ENCODE peak calls at places on chromosomes 11 and 22, in four cellular contexts. Q, K, X and H are unnamed samples.

GRCh38 chr11:112195906-112196305 is 20.6 kb downstream of the BCO2 start:
- DNase-seq in Q (no peak), K (no peak), X (no peak), H (no peak)

GRCh38 chr22:32896951-32897350 is 95.4 kb downstream of the TIMP3 start:
- DNase-seq in Q (no peak), K (peak), X (no peak), H (no peak)

GRCh38 chr11:8293171-8293570 is 29.5 kb upstream of the LMO1 start:
- DNase-seq in Q (no peak), K (no peak), X (peak), H (no peak)

GRCh38 chr11:17770048-17770652 is 35.6 kb downstream of the KCNC1 start:
- DNase-seq in Q (no peak), K (peak), X (no peak), H (no peak)

GRCh38 chr11:25860677-25861445 is 471.1 kb upstream of the ANO3 start:
- DNase-seq in Q (peak), K (no peak), X (no peak), H (no peak)

GRCh38 chr11:120562806-120563425 is 51.4 kb downstream of the GRIK4 start:
- DNase-seq in Q (no peak), K (peak), X (peak), H (no peak)

GRCh38 chr22:20783844-20784723 is 10.2 kb downstream of the SERPIND1 start:
- DNase-seq in Q (peak), K (peak), X (no peak), H (no peak)

GRCh38 chr11:69475866-69476714 is 5.4 kb upstream of the LINC01488 start:
- DNase-seq in Q (no peak), K (no peak), X (no peak), H (no peak)

GRCh38 chr11:76237041-76237649 is 30.8 kb upstream of the WNT11 start:
- DNase-seq in Q (peak), K (no peak), X (no peak), H (no peak)

GRCh38 chr11:78586452-78587046 is 11.9 kb upstream of the NARS2 start:
- DNase-seq in Q (no peak), K (no peak), X (no peak), H (no peak)

GRCh38 chr11:16404781-16405180 is 48.4 kb upstream of the SOX6 start:
- DNase-seq in Q (no peak), K (no peak), X (no peak), H (no peak)

GRCh38 chr11:15826826-15827225 is 529.5 kb downstream of the SOX6 start:
- DNase-seq in Q (no peak), K (peak), X (no peak), H (no peak)

GRCh38 chr11:12685229-12685628 is 11.0 kb downstream of the TEAD1 start:
- DNase-seq in Q (no peak), K (no peak), X (no peak), H (no peak)

GRCh38 chr11:66547662-66548009 is 933 bp downstream of the ACTN3 start:
- DNase-seq in Q (no peak), K (peak), X (no peak), H (no peak)

GRCh38 chr22:49011379-49011768 is 816.3 kb downstream of the BRD1 start:
- DNase-seq in Q (no peak), K (no peak), X (peak), H (no peak)

GRCh38 chr11:10743354-10744035 is 7.6 kb upstream of the CTR9 start:
- DNase-seq in Q (no peak), K (no peak), X (no peak), H (no peak)

GRCh38 chr11:67583319-67584204 is at the start of gene GSTP1:
- DNase-seq in Q (peak), K (peak), X (peak), H (peak)

GRCh38 chr22:23825246-23825905 is 13.4 kb downstream of the DERL3 start:
- DNase-seq in Q (no peak), K (no peak), X (no peak), H (no peak)

GRCh38 chr11:73950869-73951710 is at the start of gene DNAJB13:
- DNase-seq in Q (peak), K (peak), X (no peak), H (no peak)

DNA sequence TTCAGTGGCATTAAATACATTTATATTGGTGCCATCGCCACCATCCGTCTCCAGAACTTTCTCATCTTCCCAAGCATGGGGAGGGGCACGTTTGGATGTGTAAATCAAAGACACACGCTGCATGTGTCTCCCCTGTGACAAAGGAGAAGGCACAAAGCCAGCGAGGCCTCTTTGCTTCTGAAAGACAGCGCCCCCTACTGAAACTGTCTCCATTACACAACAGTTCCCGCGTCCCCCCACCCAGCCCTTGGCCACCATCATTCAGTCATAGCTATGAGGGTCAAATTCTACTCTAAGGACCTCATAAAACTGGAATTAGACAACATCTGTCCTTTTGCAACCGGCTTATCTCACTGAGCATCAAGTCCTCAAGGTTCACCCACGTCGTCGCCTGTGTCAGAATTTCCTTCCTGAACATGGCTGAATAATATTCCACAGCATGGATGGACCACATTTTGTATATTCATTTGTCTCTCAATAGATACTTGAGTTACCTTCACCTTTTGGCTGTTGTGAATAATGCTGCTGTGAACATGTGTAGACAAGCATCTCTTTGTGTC is 64.8 kb downstream of the IGF2 start:
- DNase-seq in Q (no peak), K (no peak), X (no peak), H (no peak)
- TF ChIP-seq CTCF in Q (peak), K (no peak), X (no peak), H (no peak)

GRCh38 chr11:70798296-70798695 is 400.0 kb downstream of the CTTN start:
- DNase-seq in Q (no peak), K (no peak), X (no peak), H (no peak)

GRCh38 chr11:70790671-70791300 is 392.5 kb downstream of the CTTN start:
- DNase-seq in Q (no peak), K (no peak), X (no peak), H (no peak)

GRCh38 chr11:70802185-70802584 is 403.9 kb downstream of the CTTN start:
- DNase-seq in Q (no peak), K (no peak), X (no peak), H (no peak)

GRCh38 chr11:70799386-70799785 is 401.1 kb downstream of the CTTN start:
- DNase-seq in Q (peak), K (no peak), X (no peak), H (no peak)

GRCh38 chr11:70796601-70797000 is 398.3 kb downstream of the CTTN start:
- DNase-seq in Q (no peak), K (no peak), X (no peak), H (no peak)
- TF ChIP-seq CTCF in Q (peak), K (peak), X (no peak), H (no peak)

GRCh38 chr11:114256898-114257286 is 39.3 kb upstream of the NNMT start:
- DNase-seq in Q (no peak), K (no peak), X (no peak), H (no peak)

GRCh38 chr11:114259124-114259526 is 37.1 kb upstream of the NNMT start:
- DNase-seq in Q (no peak), K (no peak), X (peak), H (no peak)

GRCh38 chr11:114256176-114256897 is 39.9 kb upstream of the NNMT start:
- DNase-seq in Q (no peak), K (no peak), X (no peak), H (no peak)

GRCh38 chr11:114258696-114259095 is 37.5 kb upstream of the NNMT start:
- DNase-seq in Q (no peak), K (no peak), X (no peak), H (no peak)

GRCh38 chr11:114257621-114258558 is 38.3 kb upstream of the NNMT start:
- DNase-seq in Q (peak), K (peak), X (peak), H (no peak)
- TF ChIP-seq CTCF in Q (peak), K (peak), X (no peak), H (no peak)

GRCh38 chr11:124108158-124108557 is 7.1 kb upstream of the VWA5A start:
- DNase-seq in Q (peak), K (no peak), X (no peak), H (no peak)
- TF ChIP-seq CTCF in Q (peak), K (peak), X (no peak), H (no peak)

DNA sequence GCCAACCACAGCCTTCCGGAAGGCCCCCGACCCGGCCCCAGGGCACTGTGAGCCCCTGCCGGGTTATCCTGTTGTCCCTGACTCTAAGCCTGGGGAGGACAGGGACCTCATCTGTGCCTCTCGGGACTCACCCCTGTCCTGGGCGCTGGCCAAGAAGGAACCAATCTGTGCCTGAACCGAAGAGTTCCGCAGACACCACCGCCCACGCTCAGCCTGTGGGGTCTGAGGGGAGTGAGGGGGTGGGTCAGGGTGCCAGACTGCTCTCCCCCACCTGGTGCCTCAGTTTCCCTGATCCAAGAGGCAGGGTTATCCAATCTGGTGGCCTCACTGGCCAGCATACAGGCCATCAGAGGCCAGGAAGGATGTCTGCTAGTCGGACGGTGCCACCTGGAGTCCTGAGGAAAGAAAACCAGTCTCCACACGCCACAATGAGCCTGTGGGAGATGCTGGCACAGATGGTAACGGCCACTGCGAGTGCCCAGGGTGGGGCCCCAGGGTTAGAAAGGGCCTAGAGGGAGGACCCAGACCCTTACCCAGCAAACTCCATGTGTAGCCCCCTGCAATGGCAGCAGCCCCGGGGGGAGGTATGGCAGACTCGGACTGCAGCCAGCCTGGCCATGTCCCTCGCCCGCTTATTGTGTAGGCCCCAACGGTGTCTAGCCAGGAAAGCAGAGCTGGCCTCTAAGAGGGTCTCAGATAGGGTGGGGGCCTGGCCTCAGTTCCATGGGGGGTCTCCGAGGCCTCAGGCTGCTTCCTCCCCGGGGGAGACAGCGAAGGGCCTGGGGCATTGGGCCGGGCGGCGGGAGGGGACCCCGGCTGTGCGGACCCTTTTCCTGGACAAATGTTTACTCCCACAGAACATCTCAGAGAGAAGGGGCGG is 827 bp upstream of the TNNT3 start:
- DNase-seq in Q (no peak), K (no peak), X (no peak), H (no peak)
- TF ChIP-seq CTCF in Q (no peak), K (peak), X (no peak), H (no peak)

GRCh38 chr22:26890870-26891269 is 233.5 kb downstream of the MIAT start:
- DNase-seq in Q (no peak), K (peak), X (no peak), H (no peak)
- TF ChIP-seq CTCF in Q (peak), K (no peak), X (no peak), H (no peak)